ENCODE peak calls at places on chromosomes 1 and 21, in five cellular contexts. M is hepatocyte, Y is heart right ventricle, N is tibial nerve, G is fibroblast of lung. X is an unnamed sample.
A peak's percentile ranks its signal among the peaks of the same experiment; 100 is the strongest.

GRCh38 chr1:228338521-228339051 is 68.0 kb downstream of the TRIM11 start:
- DNase-seq in M (no peak), Y (no peak), N (no peak), G (no peak), X (no peak)

GRCh38 chr1:55337801-55338447 is 122.8 kb upstream of the USP24 start:
- DNase-seq in M (peak; percentile 53), Y (no peak), N (no peak), G (peak; percentile 83), X (peak; percentile 83)

GRCh38 chr1:57424231-57425027 is 569 bp upstream of the DAB1 start:
- DNase-seq in M (peak; percentile 76), Y (peak; percentile 27), N (no peak), G (peak; percentile 44), X (peak; percentile 19)

GRCh38 chr21:42539931-42540343 is 26.3 kb downstream of the SLC37A1 start:
- DNase-seq in M (no peak), Y (no peak), N (no peak), G (no peak), X (no peak)

GRCh38 chr1:153119491-153119971 is 6.2 kb upstream of the SPRR2F start:
- DNase-seq in M (no peak), Y (no peak), N (no peak), G (no peak), X (no peak)

GRCh38 chr1:155085504-155086181 is 7.0 kb downstream of the EFNA3 start:
- DNase-seq in M (peak; percentile 83), Y (peak; percentile 65), N (peak; percentile 59), G (no peak), X (peak; percentile 36)

GRCh38 chr1:56301791-56302190 is 277.6 kb downstream of the PLPP3 start:
- DNase-seq in M (no peak), Y (no peak), N (no peak), G (peak; percentile 87), X (peak; percentile 88)

GRCh38 chr1:115067460-115067859 is 21.8 kb downstream of the TSPAN2 start:
- DNase-seq in M (no peak), Y (no peak), N (no peak), G (no peak), X (no peak)

GRCh38 chr1:226821719-226822085 is 48.7 kb upstream of the PSEN2 start:
- DNase-seq in M (no peak), Y (no peak), N (peak; percentile 28), G (peak; percentile 78), X (peak; percentile 47)

GRCh38 chr1:160083968-160084770 is 2.8 kb downstream of the KCNJ9 start:
- DNase-seq in M (peak; percentile 87), Y (peak; percentile 48), N (peak; percentile 71), G (peak; percentile 23), X (peak; percentile 34)

GRCh38 chr1:2234762-2235113 is 6.6 kb downstream of the SKI start:
- DNase-seq in M (no peak), Y (no peak), N (no peak), G (no peak), X (no peak)

GRCh38 chr1:78104322-78104721 is 58.6 kb downstream of the GIPC2 start:
- DNase-seq in M (no peak), Y (no peak), N (no peak), G (peak; percentile 42), X (no peak)

GRCh38 chr1:41810446-41810845 is 108.3 kb downstream of the HIVEP3 start:
- DNase-seq in M (peak; percentile 67), Y (no peak), N (no peak), G (peak; percentile 58), X (peak; percentile 61)

GRCh38 chr1:205496661-205497060 is 7.8 kb upstream of the CDK18 start:
- DNase-seq in M (no peak), Y (no peak), N (no peak), G (no peak), X (no peak)

GRCh38 chr1:182972821-182973220 is 19.9 kb upstream of the SHCBP1L start:
- DNase-seq in M (no peak), Y (no peak), N (no peak), G (no peak), X (no peak)

GRCh38 chr1:93446837-93447451 is 974 bp upstream of the FNBP1L start:
- DNase-seq in M (peak; percentile 24), Y (peak; percentile 33), N (no peak), G (no peak), X (peak; percentile 15)

GRCh38 chr1:171357179-171357578 is 43.2 kb downstream of the FMO4 start:
- DNase-seq in M (no peak), Y (no peak), N (no peak), G (no peak), X (no peak)

GRCh38 chr1:50060279-50060678 is 36.5 kb upstream of the AGBL4 start:
- DNase-seq in M (no peak), Y (no peak), N (no peak), G (no peak), X (no peak)

GRCh38 chr1:114353233-114353632 is 157.8 kb downstream of the TRIM33 start:
- DNase-seq in M (peak; percentile 64), Y (peak; percentile 76), N (peak; percentile 40), G (peak; percentile 81), X (peak; percentile 88)

GRCh38 chr1:22176258-22176657 is 33.4 kb upstream of the WNT4 start:
- DNase-seq in M (no peak), Y (no peak), N (no peak), G (no peak), X (no peak)

GRCh38 chr1:241706967-241707366 is 54.9 kb downstream of the WDR64 start:
- DNase-seq in M (no peak), Y (no peak), N (no peak), G (no peak), X (no peak)

GRCh38 chr1:231039161-231040018 is 664 bp downstream of the FAM89A start:
- DNase-seq in M (peak; percentile 73), Y (peak; percentile 11), N (no peak), G (peak; percentile 41), X (peak; percentile 40)

GRCh38 chr21:41881051-41881450 is 1.9 kb upstream of the PRDM15 start:
- DNase-seq in M (no peak), Y (no peak), N (no peak), G (no peak), X (no peak)

GRCh38 chr1:155188268-155188667 is 14.6 kb downstream of the TRIM46 start:
- DNase-seq in M (no peak), Y (no peak), N (no peak), G (no peak), X (no peak)

GRCh38 chr1:119187416-119187815 is 47.0 kb upstream of the WARS2 start:
- DNase-seq in M (no peak), Y (no peak), N (no peak), G (no peak), X (peak; percentile 6)

GRCh38 chr1:24906760-24907490 is 23.2 kb downstream of the RUNX3 start:
- DNase-seq in M (no peak), Y (no peak), N (no peak), G (no peak), X (no peak)

GRCh38 chr1:66270122-66270812 is 263.7 kb upstream of the SGIP1 start:
- DNase-seq in M (peak; percentile 21), Y (no peak), N (peak; percentile 48), G (peak; percentile 92), X (peak; percentile 89)

GRCh38 chr21:13827201-13827600 is 217.6 kb downstream of the POTED start:
- DNase-seq in M (no peak), Y (no peak), N (no peak), G (no peak), X (no peak)

GRCh38 chr1:171279678-171280077 is 31.4 kb downstream of the FMO1 start:
- DNase-seq in M (no peak), Y (no peak), N (no peak), G (no peak), X (no peak)

GRCh38 chr1:193104496-193104905 is 713 bp downstream of the GLRX2 start:
- DNase-seq in M (peak; percentile 70), Y (peak; percentile 34), N (peak; percentile 24), G (no peak), X (peak; percentile 49)

GRCh38 chr1:158509471-158510161 is 37.6 kb downstream of the OR10R2 start:
- DNase-seq in M (peak; percentile 46), Y (peak; percentile 19), N (peak; percentile 9), G (no peak), X (peak; percentile 22)

GRCh38 chr1:75130312-75130677 is 3.9 kb upstream of the LHX8 start:
- DNase-seq in M (no peak), Y (no peak), N (no peak), G (no peak), X (no peak)
- H3K4me3 ChIP-seq in M (no peak overlapping the region), Y (no peak overlapping the region), N (no peak overlapping the region), G (no peak overlapping the region), X (no peak overlapping the region)

GRCh38 chr1:18246543-18246942 is 138.9 kb downstream of the IGSF21 start:
- DNase-seq in M (no peak), Y (no peak), N (no peak), G (no peak), X (no peak)
- TF ChIP-seq CTCF in M (no peak), Y (no peak), N (no peak), G (no peak), X (no peak)

GRCh38 chr1:94677087-94677486 is 135.5 kb upstream of the F3 start:
- DNase-seq in M (no peak), Y (no peak), N (no peak), G (no peak), X (no peak)

GRCh38 chr1:94679336-94680007 is 137.9 kb upstream of the F3 start:
- DNase-seq in M (no peak), Y (peak; percentile 57), N (peak; percentile 83), G (no peak), X (peak; percentile 28)

GRCh38 chr1:94677714-94678113 is 136.2 kb upstream of the F3 start:
- DNase-seq in M (no peak), Y (no peak), N (no peak), G (no peak), X (no peak)

GRCh38 chr1:94678187-94678863 is 136.8 kb upstream of the F3 start:
- DNase-seq in M (no peak), Y (no peak), N (peak; percentile 49), G (no peak), X (no peak)

GRCh38 chr1:94680008-94680377 is 138.4 kb upstream of the F3 start:
- DNase-seq in M (no peak), Y (no peak), N (no peak), G (no peak), X (no peak)
- H3K4me3 ChIP-seq in M (no peak overlapping the region), Y (no peak overlapping the region), N (no peak overlapping the region), G (no peak overlapping the region), X (no peak overlapping the region)

GRCh38 chr1:27551953-27552312 is 52.0 kb downstream of the AHDC1 start:
- DNase-seq in M (no peak), Y (no peak), N (no peak), G (no peak), X (no peak)

GRCh38 chr1:27551170-27551952 is 52.6 kb downstream of the AHDC1 start:
- DNase-seq in M (no peak), Y (no peak), N (no peak), G (no peak), X (no peak)

GRCh38 chr1:27554293-27554692 is 49.7 kb downstream of the AHDC1 start:
- DNase-seq in M (no peak), Y (no peak), N (no peak), G (no peak), X (no peak)

GRCh38 chr1:27554777-27555699 is 48.9 kb downstream of the AHDC1 start:
- DNase-seq in M (no peak), Y (no peak), N (peak; percentile 70), G (no peak), X (no peak)

DNA sequence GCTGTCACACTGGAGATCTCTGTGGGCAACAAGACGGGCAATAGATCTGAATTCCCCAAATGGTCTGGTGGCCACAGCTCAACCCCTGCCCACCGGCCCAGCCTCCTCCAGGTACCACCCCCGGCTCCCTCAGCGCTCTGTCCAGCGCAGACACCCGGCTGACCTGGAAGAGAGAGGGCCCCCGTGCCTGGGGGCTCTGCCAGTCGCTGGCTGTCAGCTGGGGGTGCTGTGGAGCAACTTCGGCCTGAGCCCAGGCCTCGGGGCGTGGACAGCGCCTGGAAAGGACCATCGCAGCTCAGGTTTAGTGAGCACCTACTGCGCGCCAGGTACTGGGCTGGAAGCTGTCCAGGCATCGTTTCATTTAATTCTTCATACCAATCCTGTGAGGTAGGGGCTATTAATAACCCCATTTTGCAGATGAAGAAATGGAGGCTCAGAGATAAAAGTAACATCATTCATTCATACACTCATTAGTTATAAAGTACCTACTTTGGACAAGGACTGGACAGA is 51.0 kb downstream of the AHDC1 start:
- DNase-seq in M (no peak), Y (no peak), N (no peak), G (no peak), X (no peak)
- TF ChIP-seq CTCF in M (no peak), Y (no peak), N (no peak), G (no peak), X (no peak)

X was measured in fibroblast of pulmonary artery.